ENCODE peak calls at places on chromosomes 6 and 20, in six cellular contexts. Z is hepatic stellate cell; S is fibroblast of lung; V is NCI-H1417; K is endothelial cell; J is CD4-positive, alpha-beta T cell. H is an unnamed sample.

GRCh38 chr6:13500264-13500663 is 12.9 kb upstream of the GFOD1 start:
- DNase-seq in Z (no peak), S (no peak), V (no peak), K (no peak), J (no peak), H (no peak)

GRCh38 chr6:38187285-38187684 is 367.8 kb downstream of the ZFAND3 start:
- DNase-seq in Z (no peak), S (no peak), V (no peak), K (no peak), J (no peak), H (no peak)

GRCh38 chr20:23652371-23652770 is 14.6 kb upstream of the CST3 start:
- DNase-seq in Z (peak; percentile 36), S (no peak), V (no peak), K (no peak), J (no peak), H (no peak)

GRCh38 chr6:142744836-142745235 is 200.1 kb downstream of the HIVEP2 start:
- DNase-seq in Z (no peak), S (no peak), V (no peak), K (no peak), J (no peak), H (no peak)

GRCh38 chr6:134784336-134784735 is 165.6 kb downstream of the ALDH8A1 start:
- DNase-seq in Z (no peak), S (no peak), V (no peak), K (no peak), J (no peak), H (no peak)

GRCh38 chr6:14121936-14122344 is 4.4 kb downstream of the CD83 start:
- DNase-seq in Z (no peak), S (no peak), V (no peak), K (no peak), J (no peak), H (no peak)

GRCh38 chr6:9620687-9621086 is 794.2 kb downstream of the TFAP2A start:
- DNase-seq in Z (no peak), S (no peak), V (no peak), K (no peak), J (no peak), H (no peak)

GRCh38 chr20:47741669-47742345 is 43.5 kb downstream of the SULF2 start:
- DNase-seq in Z (no peak), S (no peak), V (no peak), K (no peak), J (no peak), H (no peak)

GRCh38 chr20:52937701-52938100 is 34.5 kb upstream of the TSHZ2 start:
- DNase-seq in Z (no peak), S (no peak), V (no peak), K (no peak), J (no peak), H (no peak)

GRCh38 chr6:119626884-119627619 is 277.5 kb upstream of the MAN1A1 start:
- DNase-seq in Z (no peak), S (no peak), V (no peak), K (no peak), J (no peak), H (no peak)

GRCh38 chr6:53494076-53494475 is 50.8 kb downstream of the GCLC start:
- DNase-seq in Z (no peak), S (peak; percentile 41), V (no peak), K (no peak), J (no peak), H (no peak)

GRCh38 chr6:53168516-53169257 is 20.0 kb upstream of the GCM1 start:
- DNase-seq in Z (peak; percentile 53), S (no peak), V (no peak), K (no peak), J (no peak), H (no peak)

GRCh38 chr20:9200620-9201019 is 131.7 kb downstream of the PLCB4 start:
- DNase-seq in Z (peak; percentile 22), S (peak; percentile 42), V (no peak), K (no peak), J (no peak), H (no peak)

GRCh38 chr6:89944181-89944755 is 50.0 kb downstream of the GJA10 start:
- DNase-seq in Z (no peak), S (peak; percentile 15), V (no peak), K (no peak), J (no peak), H (no peak)

GRCh38 chr6:165010556-165011535 is 298.6 kb downstream of the C6orf118 start:
- DNase-seq in Z (no peak), S (no peak), V (no peak), K (no peak), J (no peak), H (no peak)

GRCh38 chr6:155630085-155630484 is 174.4 kb upstream of the NOX3 start:
- DNase-seq in Z (no peak), S (peak; percentile 2), V (no peak), K (no peak), J (no peak), H (no peak)

GRCh38 chr6:88179692-88180091 is 13.5 kb upstream of the CNR1 start:
- DNase-seq in Z (no peak), S (no peak), V (no peak), K (no peak), J (no peak), H (no peak)

GRCh38 chr6:1477432-1478090 is 88.2 kb downstream of the FOXF2 start:
- DNase-seq in Z (no peak), S (peak; percentile 83), V (no peak), K (no peak), J (no peak), H (no peak)

GRCh38 chr6:5752282-5752681 is 254.4 kb downstream of the NRN1 start:
- DNase-seq in Z (no peak), S (peak; percentile 73), V (no peak), K (no peak), J (no peak), H (no peak)

GRCh38 chr6:128803911-128804310 is 79.0 kb upstream of the LAMA2 start:
- DNase-seq in Z (no peak), S (peak; percentile 84), V (no peak), K (no peak), J (no peak), H (no peak)

H was measured in neural crest cell.